ENCODE peak calls at places on chromosomes 11 and 22, in seven cellular contexts. M is SJSA1, P is H9, A is endothelial cell of umbilical vein, Q is cerebellar cortex, U is HL-60, D is NCI-H1417. H is an unnamed sample.

GRCh38 chr22:45154383-45154782 is 9.3 kb upstream of the NUP50 start:
- DNase-seq in M (no peak), P (no peak), A (peak), Q (no peak), U (no peak), D (no peak), H (no peak)

GRCh38 chr11:65872555-65873279 is at the start of gene EFEMP2:
- DNase-seq in M (peak), P (no peak), A (no peak), Q (no peak), U (no peak), D (no peak), H (no peak)

GRCh38 chr11:9642894-9643293 is 21.0 kb upstream of the SWAP70 start:
- DNase-seq in M (no peak), P (no peak), A (no peak), Q (no peak), U (no peak), D (no peak), H (no peak)

GRCh38 chr22:27349456-27349855 is 452.1 kb downstream of the MN1 start:
- DNase-seq in M (no peak), P (no peak), A (no peak), Q (no peak), U (no peak), D (no peak), H (no peak)

GRCh38 chr22:40898850-40899357 is 37.0 kb upstream of the DNAJB7 start:
- DNase-seq in M (no peak), P (no peak), A (peak), Q (peak), U (peak), D (peak), H (peak)

GRCh38 chr22:40348025-40348658 is 1.8 kb downstream of the ADSL start:
- DNase-seq in M (peak), P (no peak), A (peak), Q (peak), U (peak), D (peak), H (peak)

GRCh38 chr11:31499576-31500178 is 9.7 kb downstream of the IMMP1L start:
- DNase-seq in M (no peak), P (no peak), A (peak), Q (no peak), U (no peak), D (no peak), H (no peak)

GRCh38 chr22:29320546-29320945 is 5.0 kb upstream of the RASL10A start:
- DNase-seq in M (no peak), P (no peak), A (no peak), Q (peak), U (no peak), D (no peak), H (no peak)

GRCh38 chr11:69512790-69513189 is 31.3 kb downstream of the LINC01488 start:
- DNase-seq in M (no peak), P (no peak), A (no peak), Q (no peak), U (no peak), D (no peak), H (no peak)

GRCh38 chr11:32487270-32487669 is 51.9 kb upstream of the WT1 start:
- DNase-seq in M (no peak), P (peak), A (no peak), Q (no peak), U (no peak), D (no peak), H (peak)

GRCh38 chr11:122375687-122376399 is 259.8 kb upstream of the BLID start:
- DNase-seq in M (no peak), P (no peak), A (no peak), Q (no peak), U (peak), D (no peak), H (peak)

GRCh38 chr22:21942939-21943338 is 9.7 kb downstream of the PPM1F start:
- DNase-seq in M (no peak), P (no peak), A (no peak), Q (peak), U (no peak), D (no peak), H (no peak)

GRCh38 chr11:61297741-61298140 is 2.6 kb upstream of the VWCE start:
- DNase-seq in M (peak), P (no peak), A (peak), Q (no peak), U (no peak), D (no peak), H (peak)

GRCh38 chr11:104830080-104830479 is 68.2 kb downstream of the CASP12 start:
- DNase-seq in M (no peak), P (no peak), A (peak), Q (no peak), U (no peak), D (peak), H (no peak)

GRCh38 chr11:110966131-110966530 is 253.9 kb upstream of the ARHGAP20 start:
- DNase-seq in M (no peak), P (no peak), A (no peak), Q (no peak), U (no peak), D (no peak), H (no peak)

GRCh38 chr22:34297536-34298120 is 377.4 kb upstream of the LARGE1 start:
- DNase-seq in M (no peak), P (no peak), A (no peak), Q (peak), U (no peak), D (peak), H (no peak)

GRCh38 chr11:21933095-21933494 is 259.8 kb upstream of the ANO5 start:
- DNase-seq in M (no peak), P (no peak), A (no peak), Q (no peak), U (no peak), D (peak), H (no peak)

GRCh38 chr22:36893262-36893661 is 20.2 kb upstream of the CSF2RB start:
- DNase-seq in M (no peak), P (no peak), A (no peak), Q (no peak), U (no peak), D (no peak), H (no peak)

GRCh38 chr11:370087-370941 is 1.0 kb downstream of the B4GALNT4 start:
- DNase-seq in M (no peak), P (peak), A (no peak), Q (no peak), U (no peak), D (peak), H (no peak)

GRCh38 chr22:38802671-38803121 is 8.8 kb upstream of the DNAL4 start:
- DNase-seq in M (no peak), P (peak), A (no peak), Q (no peak), U (no peak), D (peak), H (peak)

GRCh38 chr11:2549876-2550605 is 105.2 kb downstream of the KCNQ1 start:
- DNase-seq in M (no peak), P (no peak), A (no peak), Q (no peak), U (no peak), D (no peak), H (no peak)

GRCh38 chr22:48104102-48104738 is 1341.8 kb downstream of the TBC1D22A start:
- DNase-seq in M (peak), P (no peak), A (no peak), Q (no peak), U (no peak), D (no peak), H (no peak)

GRCh38 chr11:47667135-47667534 is 24.8 kb upstream of the MTCH2 start:
- DNase-seq in M (no peak), P (no peak), A (no peak), Q (peak), U (no peak), D (no peak), H (no peak)

GRCh38 chr11:10934293-10934850 is 76.5 kb upstream of the ZBED5 start:
- DNase-seq in M (no peak), P (peak), A (peak), Q (no peak), U (no peak), D (peak), H (no peak)

GRCh38 chr11:13354335-13354734 is 76.7 kb downstream of the BMAL1 start:
- DNase-seq in M (no peak), P (peak), A (peak), Q (peak), U (peak), D (peak), H (no peak)

GRCh38 chr22:37167981-37168647 is 18.4 kb upstream of the IL2RB start:
- DNase-seq in M (no peak), P (no peak), A (no peak), Q (no peak), U (no peak), D (no peak), H (no peak)

H was measured in H54.